ENCODE peak calls at places on chromosomes 1 and 21, in four cellular contexts. One of them, this sample, is unnamed. For H3K36me3, the result is how much of the 10 kb centered on the place peaks cover.

GRCh38 chr1:154351363-154352068 is 26.2 kb downstream of the ATP8B2 start:
- DNase-seq in cardiac muscle cell: no peak
- DNase-seq in IMR-90: no peak
- DNase-seq in lower lobe of right lung: no peak
- DNase-seq in this sample: no peak

GRCh38 chr1:95916616-95917015 is 682.6 kb downstream of the RWDD3 start:
- DNase-seq in cardiac muscle cell: peak
- DNase-seq in IMR-90: peak
- DNase-seq in lower lobe of right lung: no peak
- DNase-seq in this sample: no peak

GRCh38 chr1:196075621-196076020 is 532.6 kb downstream of the KCNT2 start:
- DNase-seq in cardiac muscle cell: no peak
- DNase-seq in IMR-90: no peak
- DNase-seq in lower lobe of right lung: no peak
- DNase-seq in this sample: no peak

GRCh38 chr1:220462756-220463155 is 65.2 kb upstream of the MARK1 start:
- DNase-seq in cardiac muscle cell: no peak
- DNase-seq in IMR-90: no peak
- DNase-seq in lower lobe of right lung: no peak
- DNase-seq in this sample: no peak

GRCh38 chr1:9115656-9116205 is 13.2 kb downstream of the GPR157 start:
- DNase-seq in cardiac muscle cell: no peak
- DNase-seq in IMR-90: peak
- DNase-seq in lower lobe of right lung: no peak
- DNase-seq in this sample: no peak

GRCh38 chr1:211654838-211655787 is 20.3 kb downstream of the NEK2 start:
- DNase-seq in cardiac muscle cell: peak
- DNase-seq in IMR-90: peak
- DNase-seq in lower lobe of right lung: peak
- DNase-seq in this sample: no peak

GRCh38 chr1:160189649-160190625 is at the start of gene CASQ1:
- DNase-seq in cardiac muscle cell: peak
- DNase-seq in IMR-90: peak
- DNase-seq in lower lobe of right lung: no peak
- DNase-seq in this sample: no peak

GRCh38 chr1:14735861-14736260 is 137.4 kb downstream of the KAZN start:
- DNase-seq in cardiac muscle cell: no peak
- DNase-seq in IMR-90: no peak
- DNase-seq in lower lobe of right lung: no peak
- DNase-seq in this sample: no peak

GRCh38 chr1:6148497-6149241 is 31.5 kb downstream of the CHD5 start:
- DNase-seq in cardiac muscle cell: peak
- DNase-seq in IMR-90: no peak
- DNase-seq in lower lobe of right lung: peak
- DNase-seq in this sample: no peak

DNA sequence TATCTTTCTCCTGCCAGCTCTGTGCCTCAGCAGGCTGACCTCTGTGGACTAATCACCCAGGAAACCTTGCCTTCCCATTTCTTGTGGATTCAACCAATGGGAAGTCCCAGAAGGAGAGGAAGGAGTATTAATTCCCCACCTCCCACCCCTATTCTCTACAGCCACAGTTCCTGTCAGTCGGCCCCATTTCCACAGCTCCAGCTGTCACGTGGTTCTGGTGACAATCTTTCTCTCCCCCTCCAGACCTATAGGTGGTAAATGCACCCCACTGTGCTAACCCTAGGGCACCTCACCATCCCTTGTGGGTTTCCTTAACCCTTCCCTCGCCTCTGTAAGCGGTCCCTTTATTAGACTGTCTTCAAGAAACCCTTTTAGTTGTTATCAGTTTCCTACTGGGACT is 46.9 kb upstream of the SSBP3 start:
- DNase-seq in cardiac muscle cell: no peak
- DNase-seq in IMR-90: no peak
- DNase-seq in lower lobe of right lung: no peak
- DNase-seq in this sample: no peak
- H3K36me3 ChIP-seq in cardiac muscle cell: under half
- H3K36me3 ChIP-seq in IMR-90: under half
- H3K36me3 ChIP-seq in lower lobe of right lung: under half
- H3K36me3 ChIP-seq in this sample: under half

GRCh38 chr1:32159189-32159588 is 20.3 kb upstream of the TXLNA start:
- DNase-seq in cardiac muscle cell: no peak
- DNase-seq in IMR-90: no peak
- DNase-seq in lower lobe of right lung: no peak
- DNase-seq in this sample: no peak
- H3K36me3 ChIP-seq in cardiac muscle cell: half or more
- H3K36me3 ChIP-seq in IMR-90: half or more
- H3K36me3 ChIP-seq in lower lobe of right lung: half or more
- H3K36me3 ChIP-seq in this sample: half or more

GRCh38 chr1:23816932-23817331 is 8.3 kb downstream of the HMGCL start:
- DNase-seq in cardiac muscle cell: no peak
- DNase-seq in IMR-90: no peak
- DNase-seq in lower lobe of right lung: no peak
- DNase-seq in this sample: no peak
- H3K36me3 ChIP-seq in cardiac muscle cell: under half
- H3K36me3 ChIP-seq in IMR-90: under half
- H3K36me3 ChIP-seq in lower lobe of right lung: half or more
- H3K36me3 ChIP-seq in this sample: under half

GRCh38 chr21:37130971-37131370 is 57.9 kb downstream of the TTC3 start:
- DNase-seq in cardiac muscle cell: peak
- DNase-seq in IMR-90: peak
- DNase-seq in lower lobe of right lung: no peak
- DNase-seq in this sample: no peak

GRCh38 chr21:37128069-37128468 is 55.0 kb downstream of the TTC3 start:
- DNase-seq in cardiac muscle cell: no peak
- DNase-seq in IMR-90: no peak
- DNase-seq in lower lobe of right lung: no peak
- DNase-seq in this sample: no peak
- H3K36me3 ChIP-seq in cardiac muscle cell: under half
- H3K36me3 ChIP-seq in IMR-90: under half
- H3K36me3 ChIP-seq in lower lobe of right lung: half or more
- H3K36me3 ChIP-seq in this sample: half or more

GRCh38 chr1:247299723-247300381 is 31.8 kb downstream of the ZNF496 start:
- DNase-seq in cardiac muscle cell: no peak
- DNase-seq in IMR-90: no peak
- DNase-seq in lower lobe of right lung: no peak
- DNase-seq in this sample: no peak
- H3K36me3 ChIP-seq in cardiac muscle cell: under half
- H3K36me3 ChIP-seq in IMR-90: half or more
- H3K36me3 ChIP-seq in lower lobe of right lung: half or more
- H3K36me3 ChIP-seq in this sample: under half

GRCh38 chr1:201841265-201841912 is 12.4 kb downstream of the IPO9 start:
- DNase-seq in cardiac muscle cell: no peak
- DNase-seq in IMR-90: no peak
- DNase-seq in lower lobe of right lung: no peak
- DNase-seq in this sample: no peak
- H3K36me3 ChIP-seq in cardiac muscle cell: under half
- H3K36me3 ChIP-seq in IMR-90: under half
- H3K36me3 ChIP-seq in lower lobe of right lung: under half
- H3K36me3 ChIP-seq in this sample: half or more

DNA sequence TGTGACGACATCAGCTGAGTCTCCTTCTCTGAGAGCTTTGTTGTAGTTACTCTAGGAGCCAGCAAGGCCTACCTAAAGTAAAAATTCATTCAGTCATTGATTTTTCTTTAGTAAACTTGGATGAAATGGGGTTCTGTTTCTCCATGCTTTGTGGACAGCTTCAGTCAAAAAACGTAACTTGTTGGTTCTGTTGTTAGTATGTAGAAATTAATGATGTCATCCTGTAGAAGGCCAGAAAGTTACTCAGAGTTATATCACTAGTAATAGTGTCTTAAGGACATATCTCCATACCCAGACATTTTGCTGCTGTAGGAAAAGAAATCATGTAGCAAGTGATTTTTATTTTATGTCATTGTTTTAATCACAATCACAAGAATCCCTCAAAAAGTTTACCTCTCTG is 43.0 kb downstream of the KDM1A start:
- DNase-seq in cardiac muscle cell: no peak
- DNase-seq in IMR-90: peak
- DNase-seq in lower lobe of right lung: no peak
- DNase-seq in this sample: no peak
- H3K36me3 ChIP-seq in cardiac muscle cell: half or more
- H3K36me3 ChIP-seq in IMR-90: under half
- H3K36me3 ChIP-seq in lower lobe of right lung: half or more
- H3K36me3 ChIP-seq in this sample: half or more

DNA sequence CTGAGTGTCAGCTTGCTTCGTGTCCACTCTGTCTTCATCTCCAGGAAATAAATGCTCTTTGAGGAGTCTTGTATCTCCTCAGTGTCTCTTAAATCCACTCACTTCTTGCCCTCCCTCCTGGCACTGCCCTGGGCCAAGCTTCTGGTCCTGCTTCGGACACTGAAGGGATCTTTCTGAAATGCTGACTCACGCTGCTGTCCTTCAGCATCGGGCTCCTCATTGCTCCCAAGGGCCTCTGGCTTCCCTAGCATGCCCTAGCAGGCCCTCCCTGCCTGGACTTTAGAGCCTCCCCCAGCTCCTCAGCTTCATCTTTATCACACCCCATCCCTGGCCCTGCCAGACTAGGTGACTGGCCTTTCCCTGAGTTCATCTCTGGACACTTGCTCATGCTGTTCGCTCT is 96.6 kb downstream of the FOXD2 start:
- DNase-seq in cardiac muscle cell: peak
- DNase-seq in IMR-90: no peak
- DNase-seq in lower lobe of right lung: no peak
- DNase-seq in this sample: no peak
- H3K36me3 ChIP-seq in cardiac muscle cell: under half
- H3K36me3 ChIP-seq in IMR-90: under half
- H3K36me3 ChIP-seq in lower lobe of right lung: under half
- H3K36me3 ChIP-seq in this sample: under half

DNA sequence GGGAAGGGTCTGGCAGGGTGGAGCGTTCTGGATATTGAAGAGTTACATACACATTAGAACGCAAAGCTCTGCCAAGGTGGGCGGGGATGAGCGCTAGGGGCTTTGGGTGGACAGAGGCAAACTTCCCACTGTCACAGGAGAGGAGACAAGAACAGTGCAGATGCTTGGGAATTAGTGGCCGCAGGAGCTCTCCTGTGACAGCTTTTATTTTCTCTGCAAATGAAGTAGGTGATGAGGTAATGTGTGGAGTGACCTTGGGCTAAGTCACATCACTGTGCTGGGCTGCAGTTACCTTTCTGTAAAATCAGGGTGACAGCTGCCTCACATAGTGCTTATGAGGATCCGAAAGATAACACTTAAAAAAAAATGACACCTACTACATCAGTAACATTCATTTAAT is 31.4 kb downstream of the PCSK9 start:
- DNase-seq in cardiac muscle cell: no peak
- DNase-seq in IMR-90: no peak
- DNase-seq in lower lobe of right lung: no peak
- DNase-seq in this sample: no peak
- H3K36me3 ChIP-seq in cardiac muscle cell: half or more
- H3K36me3 ChIP-seq in IMR-90: half or more
- H3K36me3 ChIP-seq in lower lobe of right lung: half or more
- H3K36me3 ChIP-seq in this sample: half or more

GRCh38 chr1:19354531-19354981 is 42.4 kb downstream of the SLC66A1 start:
- DNase-seq in cardiac muscle cell: no peak
- DNase-seq in IMR-90: no peak
- DNase-seq in lower lobe of right lung: no peak
- DNase-seq in this sample: no peak

GRCh38 chr1:19357299-19357698 is 45.2 kb downstream of the SLC66A1 start:
- DNase-seq in cardiac muscle cell: no peak
- DNase-seq in IMR-90: no peak
- DNase-seq in lower lobe of right lung: no peak
- DNase-seq in this sample: no peak

GRCh38 chr1:19353596-19353995 is 41.5 kb downstream of the SLC66A1 start:
- DNase-seq in cardiac muscle cell: no peak
- DNase-seq in IMR-90: no peak
- DNase-seq in lower lobe of right lung: no peak
- DNase-seq in this sample: no peak

GRCh38 chr1:19359357-19359756 is 47.2 kb downstream of the SLC66A1 start:
- DNase-seq in cardiac muscle cell: no peak
- DNase-seq in IMR-90: no peak
- DNase-seq in lower lobe of right lung: no peak
- DNase-seq in this sample: no peak

DNA sequence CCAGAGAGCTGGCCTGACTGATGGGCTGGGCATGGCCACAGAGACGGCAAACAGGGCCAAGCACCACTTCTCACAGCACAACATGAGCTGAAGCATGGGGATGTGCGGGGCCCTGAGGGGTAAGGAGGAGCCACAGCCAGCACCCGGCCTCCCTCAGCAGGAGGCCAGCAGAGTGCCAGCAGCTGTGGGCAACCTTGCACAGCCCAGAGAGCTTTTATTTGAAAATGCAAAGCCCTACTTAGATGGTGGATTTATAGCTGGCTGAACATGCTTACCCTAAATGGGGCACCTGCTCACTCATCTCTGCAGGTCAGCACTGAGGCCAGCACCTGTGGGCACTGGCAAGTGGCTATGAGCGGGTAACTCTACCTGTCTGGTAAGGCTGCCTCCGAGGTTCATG is 44.1 kb downstream of the SLC66A1 start:
- DNase-seq in cardiac muscle cell: no peak
- DNase-seq in IMR-90: no peak
- DNase-seq in lower lobe of right lung: no peak
- DNase-seq in this sample: no peak
- H3K36me3 ChIP-seq in cardiac muscle cell: under half
- H3K36me3 ChIP-seq in IMR-90: half or more
- H3K36me3 ChIP-seq in lower lobe of right lung: half or more
- H3K36me3 ChIP-seq in this sample: under half